ENCODE peak calls at places on chromosomes 7 and 10, in ten cellular contexts. K is tibial nerve, I is KG1, J is K562, P is uterus, E is amygdala, Q is HuH-7.5, F is H54, S is anterior cingulate cortex, A is GM13977. X is an unnamed sample.
A peak's percentile ranks its signal among the peaks of the same experiment; 100 is the strongest.

GRCh38 chr7:54712777-54713176 is 46.2 kb downstream of the SEC61G start:
- DNase-seq in A (no peak), E (no peak), F (no peak), S (no peak), P (no peak), I (no peak), K (no peak), J (no peak), Q (no peak), X (no peak)

GRCh38 chr10:101139421-101139911 is 8.4 kb downstream of the TLX1 start:
- DNase-seq in I (no peak), P (no peak), F (no peak), E (no peak), S (no peak), K (no peak), J (peak; percentile 14), Q (peak; percentile 89), A (peak; percentile 22), X (peak; percentile 27)

GRCh38 chr10:87618470-87619423 is 40.9 kb upstream of the PAPSS2 start:
- DNase-seq in P (no peak), A (no peak), F (no peak), J (no peak), K (no peak), I (no peak), Q (no peak), E (no peak), S (no peak), X (no peak)

GRCh38 chr10:48468866-48469511 is 135.9 kb downstream of the ARHGAP22 start:
- DNase-seq in Q (no peak), K (no peak), S (no peak), F (no peak), I (no peak), J (peak; percentile 62), P (peak; percentile 7), E (no peak), A (no peak), X (no peak)

GRCh38 chr7:156176039-156176438 is 363.8 kb upstream of the SHH start:
- DNase-seq in I (no peak), E (no peak), S (no peak), A (no peak), P (no peak), F (no peak), J (no peak), K (no peak), Q (no peak), X (no peak)

GRCh38 chr10:75111367-75111905 is at the start of gene SAMD8:
- DNase-seq in E (peak; percentile 89), Q (no peak), P (peak; percentile 96), I (no peak), A (peak; percentile 99), S (peak; percentile 69), F (no peak), J (peak; percentile 98), K (peak; percentile 89), X (peak; percentile 91)

GRCh38 chr7:103951311-103951710 is 38.1 kb downstream of the RELN start:
- DNase-seq in F (no peak), E (no peak), Q (no peak), S (no peak), I (no peak), A (no peak), K (no peak), J (no peak), P (no peak), X (no peak)

GRCh38 chr10:67602268-67602950 is 93.6 kb downstream of the CTNNA3 start:
- DNase-seq in F (peak; percentile 33), Q (no peak), E (no peak), A (no peak), S (no peak), J (no peak), I (no peak), K (no peak), P (no peak), X (no peak)

GRCh38 chr7:132654150-132654549 is 77.9 kb upstream of the PLXNA4 start:
- DNase-seq in F (no peak), A (peak; percentile 62), E (no peak), P (no peak), I (no peak), J (peak; percentile 15), S (no peak), K (no peak), Q (no peak), X (no peak)

GRCh38 chr7:82805527-82805960 is 357.1 kb downstream of the PCLO start:
- DNase-seq in I (no peak), A (no peak), E (no peak), F (peak; percentile 28), Q (no peak), K (no peak), J (no peak), S (no peak), P (no peak), X (no peak)

GRCh38 chr10:34628174-34628802 is 186.8 kb downstream of the PARD3 start:
- DNase-seq in J (peak; percentile 78), S (no peak), I (no peak), K (peak; percentile 28), F (no peak), E (no peak), Q (peak; percentile 32), P (peak; percentile 40), A (no peak), X (no peak)

GRCh38 chr7:31724696-31725095 is 37.7 kb downstream of the PPP1R17 start:
- DNase-seq in K (no peak), P (no peak), F (no peak), J (no peak), E (no peak), Q (no peak), I (no peak), S (no peak), A (no peak), X (no peak)